ENCODE peak calls at places on chromosomes 6 and 20, in eight cellular contexts. I, K, G, H, U, Z, X and F are unnamed samples.

GRCh38 chr20:14544688-14545087 is 207.3 kb upstream of the FLRT3 start:
- DNase-seq in I (no peak), K (no peak), G (peak), H (no peak), U (no peak), Z (no peak), X (no peak), F (no peak)

GRCh38 chr20:38685853-38686473 is 38.3 kb upstream of the SLC32A1 start:
- DNase-seq in I (no peak), K (peak), G (peak), H (no peak), U (no peak), Z (peak), X (peak), F (peak)

GRCh38 chr6:154252676-154253075 is 103.9 kb downstream of the IPCEF1 start:
- DNase-seq in I (no peak), K (no peak), G (no peak), H (no peak), U (no peak), Z (no peak), X (no peak), F (no peak)

GRCh38 chr6:30683137-30683979 is 3.1 kb downstream of the PPP1R18 start:
- DNase-seq in I (no peak), K (no peak), G (no peak), H (no peak), U (no peak), Z (no peak), X (no peak), F (no peak)

GRCh38 chr6:2684059-2684749 is 66.5 kb downstream of the MYLK4 start:
- DNase-seq in I (no peak), K (no peak), G (no peak), H (no peak), U (no peak), Z (no peak), X (no peak), F (no peak)

GRCh38 chr6:130937942-130938604 is 110.9 kb downstream of the SMLR1 start:
- DNase-seq in I (no peak), K (no peak), G (no peak), H (no peak), U (no peak), Z (no peak), X (no peak), F (no peak)

GRCh38 chr6:21500314-21500713 is 93.2 kb upstream of the SOX4 start:
- DNase-seq in I (no peak), K (no peak), G (no peak), H (no peak), U (no peak), Z (peak), X (no peak), F (peak)

GRCh38 chr6:110180228-110181008 is at the start of gene CDC40:
- DNase-seq in I (peak), K (peak), G (peak), H (peak), U (no peak), Z (peak), X (peak), F (peak)

GRCh38 chr6:157644043-157644810 is 178.8 kb upstream of the SNX9 start:
- DNase-seq in I (no peak), K (no peak), G (no peak), H (peak), U (no peak), Z (no peak), X (no peak), F (peak)

GRCh38 chr6:129686941-129687627 is 22.9 kb downstream of the ARHGAP18 start:
- DNase-seq in I (no peak), K (no peak), G (no peak), H (no peak), U (no peak), Z (no peak), X (no peak), F (no peak)

GRCh38 chr6:140581601-140582000 is 1207.2 kb upstream of the CITED2 start:
- DNase-seq in I (no peak), K (no peak), G (no peak), H (no peak), U (no peak), Z (no peak), X (no peak), F (no peak)

GRCh38 chr6:1526689-1527088 is 83.0 kb upstream of the FOXC1 start:
- DNase-seq in I (no peak), K (no peak), G (no peak), H (no peak), U (no peak), Z (no peak), X (no peak), F (no peak)

GRCh38 chr20:46331612-46332361 is 23.5 kb upstream of the CDH22 start:
- DNase-seq in I (no peak), K (peak), G (no peak), H (no peak), U (no peak), Z (no peak), X (no peak), F (no peak)

GRCh38 chr6:22582806-22583205 is 13.4 kb downstream of the HDGFL1 start:
- DNase-seq in I (no peak), K (no peak), G (no peak), H (no peak), U (no peak), Z (no peak), X (no peak), F (no peak)

GRCh38 chr6:20266851-20267608 is 54.8 kb upstream of the MBOAT1 start:
- DNase-seq in I (no peak), K (no peak), G (no peak), H (no peak), U (peak), Z (no peak), X (no peak), F (no peak)

GRCh38 chr6:164322533-164322932 is 908.0 kb downstream of the QKI start:
- DNase-seq in I (no peak), K (peak), G (no peak), H (no peak), U (peak), Z (no peak), X (no peak), F (no peak)

GRCh38 chr6:145863988-145864616 is 49.5 kb upstream of the FBXO30 start:
- DNase-seq in I (no peak), K (no peak), G (no peak), H (no peak), U (no peak), Z (no peak), X (no peak), F (no peak)

GRCh38 chr6:64459411-64459810 is 823.8 kb downstream of the PHF3 start:
- DNase-seq in I (no peak), K (no peak), G (peak), H (no peak), U (no peak), Z (peak), X (no peak), F (no peak)

GRCh38 chr6:159623156-159623555 is 69.9 kb downstream of the SOD2 start:
- DNase-seq in I (no peak), K (no peak), G (no peak), H (no peak), U (no peak), Z (no peak), X (no peak), F (no peak)

GRCh38 chr6:100886078-100886477 is 4.9 kb upstream of the ASCC3 start:
- DNase-seq in I (no peak), K (no peak), G (no peak), H (no peak), U (no peak), Z (no peak), X (no peak), F (no peak)

DNA sequence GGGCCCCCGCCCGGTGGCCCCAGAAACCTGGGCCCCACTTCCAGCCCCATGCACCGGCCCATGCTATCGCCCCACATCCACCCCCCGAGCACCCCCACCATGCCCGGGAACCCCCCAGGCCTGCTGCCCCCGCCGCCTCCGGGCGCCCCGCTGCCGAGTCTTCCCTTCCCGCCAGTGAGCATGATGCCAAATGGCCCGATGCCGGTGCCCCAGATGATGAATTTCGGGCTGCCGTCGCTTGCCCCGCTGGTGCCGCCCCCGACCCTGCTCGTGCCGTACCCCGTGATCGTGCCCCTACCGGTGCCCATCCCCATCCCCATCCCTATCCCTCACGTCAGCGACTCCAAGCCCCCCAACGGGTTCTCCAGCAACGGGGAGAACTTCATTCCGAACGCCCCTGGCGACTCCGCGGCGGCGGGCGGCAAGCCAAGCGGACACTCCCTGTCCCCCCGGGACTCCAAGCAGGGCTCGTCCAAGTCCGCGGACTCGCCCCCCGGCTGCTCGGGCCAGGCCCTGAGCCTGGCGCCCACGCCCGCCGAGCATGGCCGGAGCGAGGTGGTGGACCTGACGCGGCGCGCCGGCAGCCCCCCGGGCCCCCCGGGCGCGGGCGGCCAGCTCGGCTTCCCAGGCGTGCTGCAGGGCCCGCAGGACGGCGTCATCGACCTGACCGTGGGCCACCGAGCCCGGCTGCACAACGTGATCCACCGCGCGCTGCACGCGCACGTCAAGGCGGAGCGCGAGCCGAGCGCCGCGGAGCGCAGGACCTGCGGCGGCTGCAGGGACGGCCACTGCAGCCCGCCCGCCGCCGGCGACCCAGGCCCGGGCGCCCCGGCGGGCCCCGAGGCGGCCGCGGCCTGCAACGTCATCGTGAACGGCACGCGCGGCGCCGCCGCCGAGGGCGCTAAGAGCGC is 144.5 kb downstream of the SOBP start:
- DNase-seq in I (no peak), K (peak), G (peak), H (no peak), U (no peak), Z (no peak), X (no peak), F (peak)
- H3K4me3 ChIP-seq in I (no peak), K (no peak), G (no peak), H (peak), U (no peak), Z (no peak), X (no peak), F (no peak)

DNA sequence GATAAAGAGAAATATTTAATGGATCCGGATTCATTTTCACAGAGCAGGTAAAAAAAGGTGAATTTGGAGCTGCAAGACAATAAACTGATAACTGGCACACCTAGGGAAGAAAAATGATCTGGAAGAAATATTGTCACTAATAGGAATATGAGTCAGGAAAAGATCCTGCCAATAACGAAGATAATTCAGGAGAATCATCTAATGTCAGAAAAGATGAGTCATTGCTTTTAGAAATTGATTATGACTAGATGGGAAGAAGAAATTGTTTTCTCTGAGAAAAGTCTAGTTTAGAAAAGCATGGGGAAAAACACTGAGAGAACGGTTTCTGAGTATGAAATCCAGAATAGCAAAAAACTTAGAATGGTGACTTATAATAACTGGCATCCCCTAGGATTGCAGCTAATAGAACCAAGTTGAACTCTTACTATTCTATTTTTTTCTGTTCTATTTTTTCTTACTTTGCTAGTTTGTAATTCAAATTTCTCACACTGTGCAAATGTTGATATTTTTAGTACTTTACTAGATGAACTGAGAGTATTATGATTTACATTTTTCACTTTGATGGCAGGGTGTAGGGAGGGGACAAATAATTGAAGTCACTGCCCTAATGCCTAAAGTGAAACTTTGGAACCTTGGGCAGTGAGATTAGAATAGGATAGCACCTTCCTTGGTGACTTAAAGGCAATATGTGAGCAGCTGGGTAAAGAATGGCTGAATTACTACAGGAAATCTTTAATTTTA is 38.2 kb upstream of the SUPT3H start:
- DNase-seq in I (no peak), K (no peak), G (no peak), H (no peak), U (no peak), Z (no peak), X (no peak), F (no peak)
- H3K27ac ChIP-seq in I (no peak), K (no peak), G (no peak), H (no peak), U (no peak), Z (no peak), X (no peak), F (no peak)

GRCh38 chr6:138654715-138655634 is 118.6 kb upstream of the CCDC28A start:
- DNase-seq in I (no peak), K (no peak), G (no peak), H (no peak), U (peak), Z (no peak), X (no peak), F (no peak)
- H3K4me3 ChIP-seq in I (no peak), K (no peak), G (no peak), H (no peak), U (peak), Z (no peak), X (no peak), F (no peak)

DNA sequence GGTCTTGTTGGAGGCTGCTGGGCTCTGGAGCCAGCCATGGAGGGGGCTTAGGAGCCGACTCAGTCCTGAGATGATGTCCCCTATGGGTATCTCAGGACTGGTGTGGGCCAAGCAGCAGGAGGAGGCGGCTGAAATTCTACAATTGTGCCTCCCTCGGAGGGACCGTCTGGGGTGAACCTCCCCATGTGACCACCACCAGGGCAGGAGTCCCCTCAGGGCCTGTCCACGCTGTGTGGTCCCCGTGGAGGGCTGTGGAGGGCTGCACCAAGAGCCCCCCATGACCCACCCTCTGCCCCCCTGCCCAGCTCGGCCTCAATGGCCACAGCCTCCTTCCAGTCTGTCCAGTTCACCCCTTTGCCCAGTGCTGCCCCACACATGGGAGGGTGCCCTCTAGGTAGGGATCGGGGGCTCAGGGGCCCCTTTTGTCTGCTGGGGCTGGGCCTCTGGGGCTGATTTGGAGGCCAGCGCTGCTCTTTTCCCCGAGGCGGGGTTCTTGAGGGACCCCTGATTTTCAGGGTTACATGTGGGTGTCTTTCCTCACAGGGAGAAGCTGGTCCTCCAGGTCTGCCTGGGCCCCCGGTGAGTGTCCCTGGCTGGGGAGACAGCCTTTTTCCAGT is 1.2 kb downstream of the COL9A3 start:
- DNase-seq in I (no peak), K (no peak), G (no peak), H (no peak), U (no peak), Z (no peak), X (no peak), F (no peak)
- H3K27ac ChIP-seq in I (no peak), K (peak), G (no peak), H (peak), U (no peak), Z (peak), X (no peak), F (peak)

DNA sequence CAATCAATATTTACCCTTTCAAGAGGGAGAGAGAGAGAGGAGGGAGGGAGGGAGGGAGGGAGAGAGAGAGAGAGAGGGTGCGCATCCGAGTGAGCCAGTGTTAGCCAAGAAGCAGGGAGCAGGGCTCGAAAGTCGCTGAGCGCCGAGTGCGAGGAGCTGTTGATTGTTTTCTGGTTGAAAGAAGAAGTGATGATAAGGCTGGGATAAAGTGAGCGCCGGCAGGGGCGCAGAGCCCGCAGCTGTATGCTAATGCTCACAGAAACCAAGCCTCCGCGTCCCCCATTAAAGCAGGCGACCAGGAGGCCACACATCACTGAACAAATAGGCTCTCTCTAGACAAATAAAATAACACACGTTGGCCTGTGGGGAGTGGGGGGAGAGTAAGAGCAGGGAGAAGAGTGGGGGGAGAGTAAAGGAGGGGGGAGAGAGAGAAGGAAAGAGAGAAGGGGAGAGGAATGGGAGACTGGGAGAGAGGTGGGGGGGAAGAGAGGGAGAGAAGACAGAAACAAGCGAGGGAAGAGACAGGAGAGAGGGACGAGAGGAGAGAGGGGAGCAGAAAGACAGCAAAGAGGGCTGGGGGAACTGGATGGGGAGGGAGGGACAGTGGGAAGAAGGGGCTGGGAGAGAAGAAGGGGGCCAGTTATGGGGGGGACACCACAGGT is 5.0 kb upstream of the INSM1 start:
- DNase-seq in I (no peak), K (peak), G (peak), H (no peak), U (no peak), Z (peak), X (no peak), F (no peak)
- H3K4me3 ChIP-seq in I (no peak), K (no peak), G (no peak), H (no peak), U (no peak), Z (no peak), X (no peak), F (no peak)

GRCh38 chr20:53827996-53828672 is 234.5 kb upstream of the ZNF217 start:
- DNase-seq in I (no peak), K (peak), G (no peak), H (no peak), U (peak), Z (no peak), X (no peak), F (no peak)
- H3K27ac ChIP-seq in I (peak), K (peak), G (no peak), H (peak), U (peak), Z (peak), X (peak), F (no peak)

DNA sequence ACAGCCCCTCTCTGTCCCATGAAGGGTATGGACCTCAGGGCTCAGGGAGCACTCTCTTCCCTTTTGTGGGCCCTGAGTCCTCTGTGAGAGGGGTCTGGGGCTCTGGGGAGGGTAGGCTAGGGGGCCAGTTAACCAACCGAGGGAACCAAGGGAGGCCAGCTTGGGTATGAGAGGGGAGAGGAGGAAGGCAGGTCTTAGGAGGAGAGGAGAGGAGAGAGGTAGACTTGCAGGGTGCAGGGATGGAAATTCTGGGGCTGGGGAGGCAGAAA is 720 bp downstream of the DUSP15 start:
- DNase-seq in I (no peak), K (no peak), G (no peak), H (no peak), U (no peak), Z (no peak), X (no peak), F (no peak)
- H3K4me3 ChIP-seq in I (peak), K (peak), G (peak), H (peak), U (peak), Z (peak), X (peak), F (peak)